ENCODE peak calls at places on chromosomes 16 and 17, in ten cellular contexts. Z is lower lobe of right lung, M is dorsolateral prefrontal cortex, V is fibroblast of mammary gland, F is retinal pigment epithelial cell, C is suprapubic skin, J is A549, G is AG10803, E is cardiac muscle cell, Q is AG04450. L is an unnamed sample.

GRCh38 chr16:60929-61878 is 7.6 kb downstream of the SNRNP25 start:
- DNase-seq in Z (peak), M (no peak), V (no peak), F (no peak), C (no peak), J (no peak), G (no peak), E (no peak), Q (no peak), L (no peak)

GRCh38 chr17:2055494-2056220 is 754 bp downstream of the HIC1 start:
- DNase-seq in Z (no peak), M (no peak), V (no peak), F (no peak), C (no peak), J (no peak), G (peak), E (peak), Q (no peak), L (no peak)

GRCh38 chr16:66574081-66574480 is 5.2 kb upstream of the CMTM2 start:
- DNase-seq in Z (no peak), M (no peak), V (no peak), F (no peak), C (no peak), J (no peak), G (no peak), E (peak), Q (no peak), L (no peak)

GRCh38 chr16:4140652-4141051 is 24.4 kb upstream of the ADCY9 start:
- DNase-seq in Z (no peak), M (no peak), V (peak), F (no peak), C (no peak), J (no peak), G (peak), E (peak), Q (peak), L (no peak)

GRCh38 chr17:22459953-22460350 is 767.6 kb downstream of the KCNJ18 start:
- DNase-seq in Z (no peak), M (no peak), V (no peak), F (no peak), C (no peak), J (no peak), G (no peak), E (no peak), Q (no peak), L (no peak)

GRCh38 chr16:31009894-31010293 is 544 bp downstream of the STX1B start:
- DNase-seq in Z (no peak), M (no peak), V (no peak), F (no peak), C (no peak), J (no peak), G (no peak), E (no peak), Q (no peak), L (no peak)

GRCh38 chr16:28210264-28210663 is 1.5 kb downstream of the XPO6 start:
- DNase-seq in Z (no peak), M (no peak), V (no peak), F (no peak), C (no peak), J (no peak), G (no peak), E (no peak), Q (no peak), L (no peak)

GRCh38 chr17:35607239-35607817 is 20.2 kb downstream of the AP2B1 start:
- DNase-seq in Z (no peak), M (no peak), V (no peak), F (no peak), C (no peak), J (no peak), G (no peak), E (no peak), Q (no peak), L (no peak)

GRCh38 chr16:73094371-73094770 is 46.4 kb upstream of the ZFHX3 start:
- DNase-seq in Z (no peak), M (no peak), V (no peak), F (no peak), C (no peak), J (no peak), G (no peak), E (no peak), Q (no peak), L (no peak)

GRCh38 chr16:35569413-35569812 is 2110.0 kb downstream of the TP53TG3F start:
- DNase-seq in Z (no peak), M (no peak), V (no peak), F (no peak), C (no peak), J (no peak), G (no peak), E (no peak), Q (no peak), L (no peak)

GRCh38 chr17:40348562-40349476 is 15.7 kb downstream of the GJD3 start:
- DNase-seq in Z (no peak), M (peak), V (no peak), F (no peak), C (no peak), J (no peak), G (no peak), E (no peak), Q (no peak), L (no peak)

GRCh38 chr17:60526726-60527125 is 684 bp upstream of the APPBP2 start:
- DNase-seq in Z (no peak), M (no peak), V (peak), F (no peak), C (no peak), J (no peak), G (peak), E (peak), Q (no peak), L (no peak)

GRCh38 chr17:32780721-32781120 is 96.2 kb downstream of the MYO1D start:
- DNase-seq in Z (no peak), M (no peak), V (no peak), F (no peak), C (no peak), J (no peak), G (no peak), E (no peak), Q (no peak), L (no peak)

GRCh38 chr16:57540906-57541753 is 1.3 kb upstream of the ADGRG5 start:
- DNase-seq in Z (peak), M (no peak), V (no peak), F (no peak), C (peak), J (no peak), G (no peak), E (no peak), Q (no peak), L (no peak)

GRCh38 chr16:67944690-67945391 is 921 bp upstream of the LCAT start:
- DNase-seq in Z (no peak), M (no peak), V (no peak), F (no peak), C (no peak), J (no peak), G (no peak), E (no peak), Q (no peak), L (no peak)

GRCh38 chr16:9534759-9535158 is 443.3 kb downstream of the HAPSTR1 start:
- DNase-seq in Z (no peak), M (no peak), V (no peak), F (no peak), C (no peak), J (no peak), G (no peak), E (no peak), Q (no peak), L (no peak)

GRCh38 chr17:2230877-2231276 is 72.7 kb downstream of the SMG6 start:
- DNase-seq in Z (no peak), M (no peak), V (peak), F (no peak), C (no peak), J (no peak), G (peak), E (no peak), Q (no peak), L (no peak)

GRCh38 chr17:27808629-27809028 is 8.3 kb upstream of the NOS2 start:
- DNase-seq in Z (no peak), M (no peak), V (no peak), F (no peak), C (peak), J (no peak), G (no peak), E (no peak), Q (no peak), L (no peak)

GRCh38 chr17:78174870-78175642 is 6.7 kb downstream of the SYNGR2 start:
- DNase-seq in Z (no peak), M (no peak), V (no peak), F (no peak), C (no peak), J (no peak), G (no peak), E (no peak), Q (no peak), L (no peak)

GRCh38 chr17:9612016-9612415 is 33.3 kb upstream of the USP43 start:
- DNase-seq in Z (no peak), M (no peak), V (no peak), F (no peak), C (no peak), J (no peak), G (no peak), E (no peak), Q (no peak), L (no peak)

GRCh38 chr17:66310528-66311148 is 8.2 kb downstream of the PRKCA start:
- DNase-seq in Z (no peak), M (no peak), V (no peak), F (no peak), C (no peak), J (no peak), G (no peak), E (no peak), Q (no peak), L (no peak)

GRCh38 chr16:78122774-78123315 is 23.4 kb downstream of the WWOX start:
- DNase-seq in Z (no peak), M (peak), V (peak), F (no peak), C (no peak), J (peak), G (peak), E (peak), Q (peak), L (no peak)

GRCh38 chr17:29096094-29096493 is 53.2 kb downstream of the PIPOX start:
- DNase-seq in Z (no peak), M (no peak), V (no peak), F (no peak), C (no peak), J (no peak), G (no peak), E (no peak), Q (no peak), L (no peak)

GRCh38 chr16:70699696-70700095 is 13.8 kb upstream of the MTSS2 start:
- DNase-seq in Z (no peak), M (no peak), V (no peak), F (no peak), C (no peak), J (no peak), G (no peak), E (no peak), Q (no peak), L (no peak)

GRCh38 chr16:70698901-70699300 is 13.0 kb upstream of the MTSS2 start:
- DNase-seq in Z (no peak), M (no peak), V (no peak), F (no peak), C (no peak), J (no peak), G (no peak), E (no peak), Q (no peak), L (no peak)

GRCh38 chr16:70701036-70701435 is 15.2 kb upstream of the MTSS2 start:
- DNase-seq in Z (no peak), M (no peak), V (no peak), F (no peak), C (no peak), J (no peak), G (no peak), E (no peak), Q (no peak), L (no peak)

GRCh38 chr16:70701596-70701995 is 15.7 kb upstream of the MTSS2 start:
- DNase-seq in Z (no peak), M (no peak), V (no peak), F (no peak), C (no peak), J (no peak), G (no peak), E (no peak), Q (no peak), L (no peak)

DNA sequence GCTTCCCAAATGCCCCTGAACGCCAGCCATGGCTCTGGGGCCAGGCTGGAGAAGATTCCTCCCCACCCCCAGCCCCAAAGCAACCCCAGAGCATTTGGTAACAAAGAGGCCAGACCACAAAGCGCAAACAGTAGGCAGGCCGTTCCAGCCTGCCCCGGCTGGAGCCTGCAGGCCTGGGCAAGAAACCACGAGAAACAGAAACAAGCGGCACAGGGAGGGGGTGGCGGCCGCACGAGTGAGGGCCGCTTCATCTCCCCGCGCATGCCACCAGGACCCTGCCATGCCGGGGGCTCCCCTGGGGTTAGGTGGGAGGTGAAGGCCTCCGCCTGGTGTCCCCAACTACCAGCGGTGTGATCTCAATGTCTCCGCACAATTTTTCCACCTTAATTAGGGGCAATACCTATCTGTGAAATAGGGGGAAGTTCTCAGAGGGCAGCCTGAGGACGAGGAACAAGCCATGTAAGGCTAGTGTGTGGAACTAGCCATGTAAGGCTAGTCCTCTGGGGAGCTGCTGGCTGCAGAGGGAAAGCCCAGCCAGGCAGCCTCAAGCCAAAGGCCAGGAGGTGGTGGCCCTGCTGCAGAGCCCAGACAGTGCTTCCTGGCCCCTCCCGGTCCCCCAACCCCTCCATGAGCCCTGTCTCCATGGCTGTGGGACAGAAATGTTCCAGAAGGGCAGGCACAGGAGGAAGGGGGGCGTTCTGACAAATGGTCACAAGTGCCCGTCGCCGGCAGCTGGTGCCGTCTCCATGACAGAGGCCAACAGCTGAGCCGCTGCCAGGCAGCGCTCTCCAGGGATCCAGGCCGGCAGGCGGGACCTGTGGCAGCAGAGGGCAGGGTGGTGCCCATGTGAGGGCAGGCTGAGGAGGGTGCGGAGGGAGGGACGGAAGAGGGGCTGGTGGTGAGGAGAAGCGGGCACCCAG is 14.5 kb upstream of the MTSS2 start:
- DNase-seq in Z (peak), M (peak), V (no peak), F (peak), C (no peak), J (no peak), G (no peak), E (no peak), Q (no peak), L (no peak)
- TF ChIP-seq CTCF in Z (no peak), M (no peak), V (no peak), F (no peak), C (no peak), J (no peak), G (no peak), E (no peak), Q (no peak), L (no peak)

DNA sequence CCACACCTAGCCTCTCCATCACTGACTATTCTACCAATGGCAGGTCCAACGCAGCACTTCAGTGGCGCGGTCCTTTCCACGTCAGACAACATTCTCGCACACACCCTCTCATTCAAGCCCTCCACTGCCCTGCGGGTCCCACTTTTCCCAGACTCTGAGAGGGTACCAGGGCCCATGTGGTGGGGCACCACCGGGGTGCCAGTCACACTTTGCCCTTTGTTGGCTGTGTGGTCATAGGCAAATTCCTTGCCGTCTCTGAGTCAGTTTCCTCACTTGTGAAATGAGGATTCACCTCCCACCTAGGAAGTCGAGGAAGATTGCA is 1.1 kb downstream of the PLCD3 start:
- DNase-seq in Z (no peak), M (no peak), V (no peak), F (no peak), C (no peak), J (no peak), G (no peak), E (no peak), Q (no peak), L (no peak)
- H3K4me3 ChIP-seq in Z (peak), M (peak), V (peak), F (peak), C (peak), J (peak), G (peak), E (no peak), Q (peak), L (peak)

DNA sequence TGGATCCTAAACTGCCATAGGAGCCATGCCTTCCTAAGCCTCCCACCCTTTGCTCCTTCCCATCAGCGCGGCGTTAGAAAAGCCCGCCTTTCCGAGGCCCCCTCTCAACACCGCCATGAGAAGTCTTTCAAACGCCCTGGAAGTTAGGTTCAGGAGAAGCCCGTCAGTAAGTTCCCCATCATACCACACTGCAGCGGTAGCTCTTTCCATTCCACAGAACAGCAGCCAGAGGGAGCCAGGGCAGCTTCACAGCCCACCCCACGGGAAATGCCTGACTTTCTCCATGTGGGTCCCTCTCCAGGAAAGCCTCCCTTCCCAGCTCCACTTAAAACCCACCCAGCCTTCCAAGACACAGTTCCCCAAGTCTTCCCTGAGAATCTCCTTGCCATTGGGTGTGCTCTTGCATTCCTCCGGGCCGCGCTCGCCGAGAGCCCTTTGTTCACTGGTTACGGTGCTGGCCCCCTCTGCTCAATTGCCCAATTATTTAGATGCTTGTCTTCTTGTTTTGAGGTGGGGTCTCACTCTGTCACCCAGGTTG is 28.7 kb downstream of the KIAA0513 start:
- DNase-seq in Z (no peak), M (no peak), V (peak), F (no peak), C (no peak), J (no peak), G (peak), E (peak), Q (no peak), L (no peak)
- TF ChIP-seq CTCF in Z (peak), M (peak), V (peak), F (peak), C (no peak), J (no peak), G (peak), E (peak), Q (peak), L (peak)

DNA sequence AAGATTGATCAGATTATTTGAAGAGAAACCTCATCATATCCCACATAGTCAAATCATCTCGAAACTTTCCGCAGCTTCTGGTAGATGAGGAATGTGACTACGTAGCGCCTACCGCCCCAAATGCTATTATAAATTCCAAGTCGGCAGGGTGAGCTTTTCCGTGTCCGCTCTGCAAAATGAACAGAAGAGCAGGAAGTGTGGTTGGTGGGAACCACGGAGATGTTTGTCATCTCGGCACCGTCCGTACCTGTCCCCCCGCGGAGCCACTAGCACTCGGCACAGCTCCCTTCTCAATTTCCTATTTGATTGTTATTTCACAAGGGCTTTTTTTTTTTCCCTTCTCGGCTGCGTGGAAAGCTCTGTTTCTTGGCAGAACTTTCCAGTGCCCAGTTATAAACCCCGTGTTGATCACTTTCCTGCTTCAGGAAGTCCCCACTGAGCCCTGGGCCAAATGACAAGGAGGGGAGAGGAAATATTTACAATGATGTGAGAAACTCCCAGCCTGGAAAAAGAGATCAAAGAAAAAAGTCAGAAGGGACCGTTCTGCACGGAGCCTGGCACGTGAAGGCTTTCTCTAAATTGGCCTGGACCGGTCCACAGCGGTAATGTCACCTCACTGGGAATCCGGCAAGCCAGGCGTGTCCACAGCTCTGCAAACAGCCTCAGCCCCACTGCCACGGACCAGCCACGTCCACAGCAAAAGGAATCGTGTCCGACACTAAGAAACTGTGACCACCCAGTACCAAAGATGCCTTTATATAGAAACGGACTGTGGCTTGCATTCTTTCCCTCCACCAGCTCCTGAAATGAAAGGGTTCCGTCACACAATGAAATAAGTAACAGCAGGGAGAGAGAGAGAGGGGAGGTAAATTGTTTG is 65.0 kb downstream of the MRM3 start:
- DNase-seq in Z (no peak), M (no peak), V (no peak), F (no peak), C (no peak), J (no peak), G (peak), E (no peak), Q (no peak), L (no peak)
- H3K4me3 ChIP-seq in Z (peak), M (peak), V (no peak), F (peak), C (peak), J (no peak), G (peak), E (no peak), Q (peak), L (no peak)

DNA sequence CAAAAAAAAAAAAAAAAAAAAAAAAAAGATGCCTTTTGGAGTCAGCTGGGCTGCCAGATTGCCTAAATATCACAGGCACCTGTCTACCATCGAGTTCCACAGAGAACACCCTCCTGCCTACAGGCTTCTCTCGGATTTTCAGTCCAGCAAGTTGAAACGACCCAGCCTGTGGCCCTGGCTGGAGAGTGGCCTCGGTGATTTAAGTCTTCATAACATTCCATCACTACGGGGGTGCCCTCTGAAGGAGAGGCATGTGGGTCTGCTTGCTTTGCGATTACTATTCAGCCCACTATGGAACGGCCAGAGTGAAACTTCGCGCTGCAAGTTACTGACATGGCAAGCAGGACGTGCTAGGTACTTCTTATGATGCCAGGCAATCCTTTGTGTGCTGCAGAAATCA is 42.8 kb downstream of the MARCHF10 start:
- DNase-seq in Z (no peak), M (no peak), V (no peak), F (no peak), C (peak), J (no peak), G (no peak), E (no peak), Q (no peak), L (no peak)
- TF ChIP-seq CTCF in Z (no peak), M (no peak), V (no peak), F (no peak), C (no peak), J (no peak), G (no peak), E (no peak), Q (no peak), L (no peak)

DNA sequence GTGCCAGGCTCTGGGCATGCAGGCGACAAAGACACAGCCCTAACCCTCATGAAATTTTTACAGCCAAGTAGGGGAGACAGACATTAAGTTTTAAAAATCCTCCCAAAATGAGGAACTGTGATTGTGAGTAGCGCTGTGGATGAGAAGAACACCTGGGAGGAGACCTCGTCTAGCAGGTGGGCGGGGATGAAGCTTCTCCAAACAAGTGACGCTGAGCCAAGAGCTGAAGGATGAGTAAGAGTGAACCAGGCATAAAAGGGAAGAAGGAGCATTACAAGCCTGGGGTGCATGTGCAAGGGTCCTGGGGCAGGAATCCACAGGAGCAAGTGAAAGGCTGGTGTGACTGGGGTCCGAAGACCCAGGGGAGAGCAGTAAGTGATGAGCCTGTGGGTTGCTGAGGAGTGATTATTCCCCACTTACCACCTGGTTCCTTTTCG is 149.4 kb upstream of the HS3ST2 start:
- DNase-seq in Z (no peak), M (no peak), V (no peak), F (no peak), C (peak), J (no peak), G (no peak), E (no peak), Q (no peak), L (no peak)
- H3K4me3 ChIP-seq in Z (no peak), M (no peak), V (no peak), F (no peak), C (no peak), J (no peak), G (no peak), E (no peak), Q (no peak), L (no peak)

L was measured in BJ.